ENCODE peak calls at places on chromosomes 6 and 20, in seven cellular contexts. V, C, M, G, S, X and W are unnamed samples.

GRCh38 chr6:160004419-160005160 is 35.7 kb downstream of the IGF2R start:
- DNase-seq in S (no peak), M (no peak), C (no peak), V (no peak), X (no peak), G (no peak), W (no peak)

GRCh38 chr20:6333110-6333509 is 210.3 kb upstream of the FERMT1 start:
- DNase-seq in S (no peak), M (no peak), G (no peak), V (no peak), C (no peak), X (no peak), W (no peak)

GRCh38 chr6:108484016-108484415 is 76.7 kb upstream of the FOXO3 start:
- DNase-seq in S (no peak), C (no peak), M (no peak), G (no peak), X (no peak), V (no peak), W (no peak)

GRCh38 chr6:150301871-150302800 is 66.7 kb upstream of the IYD start:
- DNase-seq in V (peak), X (no peak), C (no peak), S (no peak), M (no peak), G (peak), W (no peak)

GRCh38 chr20:38748863-38749153 is 548 bp downstream of the ACTR5 start:
- DNase-seq in C (no peak), S (peak), V (no peak), M (no peak), X (no peak), G (no peak), W (no peak)

GRCh38 chr6:2940010-2940850 is 31.1 kb downstream of the SERPINB6 start:
- DNase-seq in X (no peak), V (no peak), S (peak), M (no peak), C (peak), G (no peak), W (no peak)

GRCh38 chr6:159252955-159253508 is 83.8 kb downstream of the FNDC1 start:
- DNase-seq in G (peak), C (no peak), V (peak), X (no peak), S (no peak), M (peak), W (peak)

GRCh38 chr6:40882321-40882720 is 156.7 kb downstream of the UNC5CL start:
- DNase-seq in S (no peak), C (no peak), M (no peak), X (no peak), G (no peak), V (no peak), W (no peak)

GRCh38 chr20:62116558-62117361 is 5.5 kb upstream of the LSM14B start:
- DNase-seq in X (no peak), V (no peak), G (no peak), M (no peak), C (no peak), S (no peak), W (no peak)